ENCODE peak calls at places on chromosomes 4 and X, in seven cellular contexts. V, L, S, R, F, G and I are unnamed samples.

GRCh38 chr4:102761478-102761790 is 666 bp upstream of the MANBA start:
- DNase-seq in V (peak), S (no peak), G (no peak), F (peak), L (no peak), R (no peak), I (no peak)

GRCh38 chr4:128220286-128221235 is 67.1 kb downstream of the PGRMC2 start:
- DNase-seq in R (peak), V (peak), S (no peak), F (peak), L (peak), G (peak), I (peak)

GRCh38 chr4:180059216-180059881 is 2183.9 kb upstream of the TENM3 start:
- DNase-seq in V (peak), F (peak), R (peak), L (no peak), S (peak), G (no peak), I (no peak)

GRCh38 chrX:150688911-150689451 is 4.2 kb upstream of the MTMR1 start:
- DNase-seq in L (peak), F (peak), G (peak), S (peak), R (peak), V (peak), I (peak)

GRCh38 chrX:74343970-74344622 is 40.1 kb downstream of the ZCCHC13 start:
- DNase-seq in G (peak), L (peak), F (peak), R (peak), V (peak), S (peak), I (peak)

GRCh38 chr4:11894976-11895375 is 466.3 kb upstream of the HS3ST1 start:
- DNase-seq in L (peak), G (no peak), F (no peak), V (no peak), R (no peak), S (no peak), I (no peak)

GRCh38 chr4:73470728-73471127 is 10.8 kb upstream of the AFM start:
- DNase-seq in G (no peak), L (no peak), R (no peak), V (no peak), F (no peak), S (no peak), I (no peak)

GRCh38 chrX:138411048-138411447 is 300.5 kb downstream of the FGF13 start:
- DNase-seq in L (no peak), G (no peak), R (no peak), F (no peak), S (no peak), V (no peak), I (no peak)

GRCh38 chrX:54415534-54416350 is 24.5 kb upstream of the TSR2 start:
- DNase-seq in G (no peak), V (peak), S (peak), F (peak), L (no peak), R (no peak), I (no peak)

GRCh38 chr4:156999175-156999517 is 27.5 kb upstream of the PDGFC start:
- DNase-seq in R (peak), G (peak), V (peak), F (peak), L (peak), S (peak), I (peak)

GRCh38 chr4:185071412-185071811 is 53.1 kb downstream of the HELT start:
- DNase-seq in R (no peak), V (no peak), G (no peak), L (no peak), S (no peak), F (no peak), I (no peak)

GRCh38 chr4:1305781-1306455 is 16.2 kb downstream of the MAEA start:
- DNase-seq in F (no peak), L (no peak), V (no peak), S (peak), R (no peak), G (no peak), I (no peak)

GRCh38 chrX:47662144-47662657 is 3.2 kb upstream of the UXT start:
- DNase-seq in L (peak), S (no peak), F (peak), R (peak), V (peak), G (peak), I (peak)

GRCh38 chrX:72025236-72025770 is 106.4 kb downstream of the RTL5 start:
- DNase-seq in L (no peak), G (no peak), S (peak), R (no peak), F (no peak), V (no peak), I (no peak)

DNA sequence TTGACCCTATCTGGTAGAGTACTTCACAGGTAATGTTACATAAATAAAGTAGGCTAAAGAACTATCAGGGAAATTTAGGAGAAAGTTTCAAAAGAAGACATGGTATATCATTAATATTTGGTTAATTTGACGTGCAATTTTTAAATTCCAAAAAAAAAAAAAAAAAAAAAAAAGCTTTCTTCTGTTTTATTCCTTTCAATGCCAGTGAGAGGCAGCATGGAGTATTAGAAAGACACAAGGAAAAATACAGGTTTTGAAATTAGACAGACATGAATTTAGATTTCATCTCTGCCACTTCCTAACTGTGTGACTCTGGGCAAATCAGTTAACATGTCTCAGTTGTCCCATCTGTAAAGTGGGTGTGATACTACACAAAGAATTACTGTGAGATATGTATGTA is 132.6 kb downstream of the GPC3 start:
- DNase-seq in L (no peak), V (no peak), G (no peak), S (no peak), R (no peak), F (no peak), I (no peak)
- TF ChIP-seq CTCF in L (no peak), V (no peak), G (no peak), S (peak), R (no peak), F (no peak), I (no peak)

GRCh38 chr4:56641494-56642051 is 39.5 kb downstream of the HOPX start:
- DNase-seq in S (no peak), V (peak), R (peak), G (peak), F (peak), L (peak), I (peak)
- H3K4me3 ChIP-seq in S (no peak), V (no peak), R (no peak), G (no peak), F (no peak), L (no peak), I (no peak)

GRCh38 chrX:30971761-30972603 is 82.9 kb upstream of the TAB3 start:
- DNase-seq in R (peak), F (peak), G (peak), V (peak), L (peak), S (peak), I (peak)
- TF ChIP-seq CTCF in R (peak), F (peak), G (peak), V (peak), L (peak), S (peak), I (peak)

GRCh38 chr4:5052424-5052702 is 1.1 kb downstream of the STK32B start:
- DNase-seq in G (no peak), L (no peak), R (peak), S (no peak), F (no peak), V (no peak), I (no peak)
- H3K4me3 ChIP-seq in G (peak), L (peak), R (no peak), S (peak), F (no peak), V (peak), I (peak)

DNA sequence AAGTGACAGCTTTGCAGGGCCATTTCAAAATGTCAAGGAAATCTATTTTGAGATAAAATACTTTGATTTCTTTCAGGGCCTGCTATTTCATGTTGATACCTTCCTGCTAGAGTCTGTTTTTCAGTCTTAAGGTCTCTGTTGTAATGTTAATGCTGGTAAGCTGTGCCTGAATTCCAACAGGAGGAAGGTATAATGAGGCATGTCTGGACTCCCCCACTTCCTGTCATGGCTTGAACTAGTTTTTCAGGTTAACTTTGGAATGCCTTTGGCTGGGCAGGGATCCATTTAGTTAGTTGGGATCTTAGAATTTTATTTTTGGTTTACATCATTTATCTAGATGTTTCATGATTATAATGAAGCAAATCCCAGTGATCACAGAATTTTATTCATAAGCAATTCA is 279.0 kb downstream of the CFAP47 start:
- DNase-seq in G (no peak), V (no peak), F (no peak), S (no peak), L (no peak), R (no peak), I (no peak)
- TF ChIP-seq CTCF in G (no peak), V (no peak), F (no peak), S (no peak), L (no peak), R (no peak), I (no peak)

GRCh38 chr4:24662065-24662464 is 77.7 kb upstream of the DHX15 start:
- DNase-seq in G (no peak), F (no peak), V (no peak), L (no peak), S (no peak), R (no peak), I (no peak)

GRCh38 chr4:24669751-24670150 is 85.4 kb upstream of the DHX15 start:
- DNase-seq in V (no peak), L (no peak), S (peak), R (no peak), G (no peak), F (no peak), I (no peak)

GRCh38 chr4:24666316-24666715 is 82.0 kb upstream of the DHX15 start:
- DNase-seq in G (no peak), V (no peak), S (no peak), F (no peak), R (no peak), L (no peak), I (no peak)

GRCh38 chr4:24666816-24667477 is 82.6 kb upstream of the DHX15 start:
- DNase-seq in S (no peak), R (no peak), L (no peak), G (no peak), F (no peak), V (no peak), I (no peak)

DNA sequence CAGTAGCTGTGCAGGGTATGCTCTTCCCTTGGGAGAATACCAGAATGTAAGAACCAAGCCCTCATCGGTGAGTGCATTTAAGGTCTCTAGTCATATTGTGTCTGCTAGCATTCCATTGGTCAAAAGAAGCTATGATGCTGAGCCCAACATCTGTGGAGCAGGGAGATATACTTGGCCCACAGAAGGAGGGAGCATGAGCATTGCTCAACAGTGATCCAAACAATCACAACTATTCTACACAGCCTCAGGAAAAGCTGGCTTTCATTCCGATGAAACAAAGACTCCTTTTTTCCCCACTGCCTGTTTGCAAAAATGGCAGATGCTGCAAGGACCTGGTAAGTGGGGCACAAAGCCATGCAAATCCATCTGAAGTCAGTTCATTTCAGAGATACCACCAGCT is 80.6 kb upstream of the DHX15 start:
- DNase-seq in S (peak), F (peak), R (no peak), V (peak), G (no peak), L (peak), I (peak)
- H3K4me3 ChIP-seq in S (no peak), F (peak), R (no peak), V (no peak), G (no peak), L (no peak), I (no peak)

DNA sequence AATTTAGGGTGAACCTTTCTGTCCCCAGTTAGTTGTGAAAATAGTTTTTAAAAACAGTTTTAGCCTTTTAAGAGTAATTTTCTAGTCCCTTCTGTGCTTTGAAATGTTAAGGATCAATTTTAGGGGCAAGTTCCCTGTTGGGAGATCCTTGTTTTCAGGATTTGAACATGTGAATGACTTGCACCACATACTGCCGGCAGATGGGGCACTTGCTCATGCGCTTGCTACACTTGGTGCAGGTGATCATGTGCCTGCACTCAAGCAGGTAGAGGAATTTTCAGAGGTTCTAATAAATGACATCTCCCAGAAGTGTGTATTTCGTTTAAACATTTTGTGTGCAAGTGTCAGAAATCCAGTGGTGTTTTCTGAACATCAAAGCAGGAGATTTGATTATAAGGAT is 195.9 kb downstream of the CHM start:
- DNase-seq in L (no peak), G (peak), V (no peak), F (no peak), R (no peak), S (peak), I (no peak)
- TF ChIP-seq CTCF in L (peak), G (peak), V (peak), F (peak), R (peak), S (peak), I (peak)

GRCh38 chr4:104421576-104421975 is 73.1 kb downstream of the CXXC4 start:
- DNase-seq in V (peak), S (peak), L (no peak), G (peak), F (peak), R (no peak), I (no peak)

GRCh38 chr4:104425948-104426347 is 68.7 kb downstream of the CXXC4 start:
- DNase-seq in F (no peak), L (no peak), V (no peak), S (no peak), R (no peak), G (no peak), I (no peak)

GRCh38 chr4:104424368-104424921 is 70.2 kb downstream of the CXXC4 start:
- DNase-seq in G (no peak), V (no peak), R (no peak), F (no peak), L (no peak), S (no peak), I (no peak)

GRCh38 chr4:104420766-104421165 is 73.9 kb downstream of the CXXC4 start:
- DNase-seq in L (no peak), R (peak), S (peak), G (no peak), V (peak), F (peak), I (no peak)

GRCh38 chr4:104425003-104425402 is 69.7 kb downstream of the CXXC4 start:
- DNase-seq in L (no peak), F (no peak), R (no peak), S (no peak), G (no peak), V (no peak), I (no peak)
- H3K4me3 ChIP-seq in L (no peak), F (peak), R (peak), S (no peak), G (no peak), V (peak), I (no peak)

DNA sequence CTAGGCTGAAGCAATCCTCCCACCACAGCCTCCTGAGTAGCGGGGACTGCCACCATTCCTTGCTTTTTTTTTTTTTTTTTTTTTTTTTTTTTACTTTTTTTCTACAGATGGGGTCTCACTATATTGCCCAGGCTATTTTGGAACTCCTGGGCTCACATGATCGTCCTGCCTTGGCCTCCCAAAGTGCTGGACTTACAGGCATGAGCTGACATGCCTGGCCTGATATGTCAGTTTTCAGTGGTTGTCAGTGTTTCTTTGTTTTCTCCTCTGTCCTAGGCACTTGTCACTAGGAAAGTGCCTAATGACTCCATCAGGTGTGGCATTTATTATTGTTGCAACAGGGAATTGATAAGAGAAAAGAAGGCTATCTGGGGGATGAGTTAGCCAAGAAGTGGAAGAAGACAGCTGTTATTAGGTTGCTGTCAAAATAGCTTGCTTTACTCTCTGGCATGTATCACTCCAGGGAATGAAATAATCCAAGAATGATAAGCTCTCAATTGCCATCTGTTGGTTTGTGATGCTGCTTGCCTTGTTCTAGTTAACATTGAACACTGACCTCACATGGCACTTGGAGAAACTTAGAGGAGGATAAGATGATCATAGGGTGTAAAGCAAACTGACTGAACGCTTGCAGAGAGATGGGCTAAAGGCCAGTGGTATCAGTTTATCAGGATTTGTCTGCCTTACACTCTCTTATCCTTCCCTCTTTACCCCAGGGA is 41.8 kb downstream of the TMEM164 start:
- DNase-seq in S (no peak), R (no peak), G (no peak), F (no peak), V (no peak), L (no peak), I (no peak)
- TF ChIP-seq CTCF in S (no peak), R (no peak), G (no peak), F (no peak), V (no peak), L (no peak), I (no peak)